ENCODE peak calls at places on chromosomes 5 and 9, in eight cellular contexts. K is mammary epithelial cell; B is suprapubic skin; V is hepatocyte; O is CD8-positive, alpha-beta memory T cell; P is neuronal stem cell; D is heart right ventricle; A is colonic mucosa. I is an unnamed sample.

GRCh38 chr5:179288101-179288808 is 57.0 kb downstream of the ADAMTS2 start:
- DNase-seq in V (no peak), B (peak), P (no peak), O (no peak), A (no peak), D (no peak), K (no peak), I (no peak)

GRCh38 chr5:91245871-91246270 is 137.2 kb downstream of the ARRDC3 start:
- DNase-seq in V (no peak), A (no peak), P (no peak), O (no peak), K (no peak), D (no peak), B (no peak), I (no peak)

GRCh38 chr5:79878721-79879336 is 112.2 kb downstream of the MTX3 start:
- DNase-seq in P (no peak), D (no peak), K (peak), V (no peak), B (no peak), A (no peak), O (no peak), I (no peak)

GRCh38 chr9:2469681-2470141 is 151.9 kb upstream of the VLDLR start:
- DNase-seq in D (peak), A (peak), V (no peak), O (no peak), B (no peak), P (no peak), K (peak), I (no peak)

GRCh38 chr9:133273819-133274218 is 1.2 kb downstream of the ABO start:
- DNase-seq in P (no peak), K (no peak), A (peak), B (no peak), V (no peak), O (no peak), D (no peak), I (no peak)

GRCh38 chr9:119758990-119759389 is 389.8 kb upstream of the BRINP1 start:
- DNase-seq in A (no peak), K (no peak), O (no peak), D (no peak), P (no peak), V (no peak), B (no peak), I (no peak)

GRCh38 chr9:129983891-129984290 is 59.1 kb downstream of the FNBP1 start:
- DNase-seq in V (no peak), A (no peak), K (no peak), O (no peak), D (no peak), B (no peak), P (no peak), I (no peak)

GRCh38 chr5:88682797-88683496 is 200.0 kb downstream of the MEF2C start:
- DNase-seq in B (no peak), P (no peak), K (no peak), V (no peak), D (no peak), A (no peak), O (no peak), I (no peak)

GRCh38 chr9:21974542-21975409 is 19.4 kb downstream of the CDKN2A start:
- DNase-seq in D (no peak), B (no peak), O (no peak), P (peak), A (no peak), V (peak), K (no peak), I (no peak)

GRCh38 chr5:54215233-54215736 is 95.1 kb downstream of the ARL15 start:
- DNase-seq in D (no peak), K (no peak), B (no peak), V (no peak), A (no peak), P (peak), O (no peak), I (no peak)

GRCh38 chr5:64973226-64973625 is 204.5 kb downstream of the CWC27 start:
- DNase-seq in K (no peak), P (no peak), O (no peak), V (no peak), B (no peak), D (no peak), A (no peak), I (no peak)

DNA sequence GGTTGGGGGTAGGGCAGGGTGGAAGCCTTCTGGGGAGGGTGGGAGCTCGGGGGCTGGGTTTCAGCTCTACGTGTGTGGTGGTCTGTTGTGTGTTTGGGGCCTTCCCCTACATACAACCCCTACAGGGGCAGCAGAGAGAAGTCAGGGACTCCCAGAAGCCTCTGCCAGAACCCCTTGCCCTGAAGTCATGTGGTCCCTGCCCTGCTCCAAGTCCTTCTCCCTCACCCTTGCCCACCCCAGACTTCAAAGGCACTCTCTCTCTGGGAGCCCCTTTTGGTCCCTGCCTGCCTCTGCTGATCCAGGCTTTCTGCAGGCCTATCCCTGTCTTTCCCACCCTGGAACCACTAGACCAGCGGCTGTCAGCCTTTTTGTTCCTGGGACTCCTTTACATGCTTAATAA is 61.1 kb upstream of the PSD2 start:
- DNase-seq in O (no peak), P (no peak), D (no peak), B (no peak), A (no peak), V (no peak), K (no peak), I (no peak)
- H3K27ac ChIP-seq in O (no peak), P (no peak), D (no peak), B (no peak), A (no peak), V (no peak), K (no peak), I (no peak)

DNA sequence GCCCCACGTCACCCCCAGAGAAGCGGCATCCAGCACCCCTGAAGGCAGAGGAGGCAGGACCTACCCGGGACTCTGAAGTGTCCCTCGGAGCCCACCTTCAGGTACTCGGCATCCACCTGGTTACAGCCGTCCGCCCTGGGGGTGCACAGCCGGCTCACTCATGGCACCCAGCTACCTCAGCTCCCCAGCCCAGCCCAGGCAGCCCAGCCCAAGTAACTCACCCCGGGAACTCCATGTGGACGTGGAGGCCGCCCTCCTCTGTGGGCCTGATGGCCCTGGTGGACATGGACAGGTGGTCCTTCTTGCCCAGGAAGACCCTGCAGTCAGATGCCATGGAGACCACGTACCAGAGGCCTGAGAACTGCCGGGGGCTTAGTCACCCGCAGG is 676 bp downstream of the LCN15 start:
- DNase-seq in A (no peak), O (no peak), K (no peak), B (no peak), D (no peak), V (no peak), P (no peak), I (no peak)
- H3K27ac ChIP-seq in A (no peak), O (no peak), K (no peak), B (no peak), D (no peak), V (no peak), P (no peak), I (no peak)

DNA sequence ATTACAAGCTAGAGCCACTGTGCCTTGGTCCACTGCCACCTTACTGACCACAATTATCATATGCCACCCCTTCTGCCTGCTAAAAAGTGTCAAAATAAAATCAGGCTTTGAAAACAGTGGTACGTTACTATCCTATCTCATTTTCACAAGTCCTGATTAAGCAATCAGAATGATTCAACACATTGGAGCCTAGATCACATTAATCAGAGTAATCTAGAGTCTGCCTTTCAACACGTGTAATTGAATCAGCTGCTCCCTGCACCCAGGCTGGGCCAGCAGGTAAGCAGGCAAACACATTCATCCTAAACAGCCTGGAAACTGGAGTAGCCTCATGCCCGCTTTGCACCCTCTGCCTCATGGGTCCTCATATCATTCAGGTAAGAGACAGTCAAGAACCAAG is 186.2 kb downstream of the DCP2 start:
- DNase-seq in V (no peak), O (no peak), B (no peak), K (peak), P (no peak), A (no peak), D (no peak), I (no peak)
- H3K27ac ChIP-seq in V (peak), O (no peak), B (peak), K (peak), P (no peak), A (no peak), D (no peak), I (no peak)

GRCh38 chr5:141841376-141841775 is 36.8 kb downstream of the PCDH1 start:
- DNase-seq in A (peak), K (no peak), V (no peak), D (no peak), P (no peak), B (no peak), O (no peak), I (no peak)
- H3K27ac ChIP-seq in A (peak), K (no peak), V (no peak), D (peak), P (no peak), B (peak), O (no peak), I (no peak)

DNA sequence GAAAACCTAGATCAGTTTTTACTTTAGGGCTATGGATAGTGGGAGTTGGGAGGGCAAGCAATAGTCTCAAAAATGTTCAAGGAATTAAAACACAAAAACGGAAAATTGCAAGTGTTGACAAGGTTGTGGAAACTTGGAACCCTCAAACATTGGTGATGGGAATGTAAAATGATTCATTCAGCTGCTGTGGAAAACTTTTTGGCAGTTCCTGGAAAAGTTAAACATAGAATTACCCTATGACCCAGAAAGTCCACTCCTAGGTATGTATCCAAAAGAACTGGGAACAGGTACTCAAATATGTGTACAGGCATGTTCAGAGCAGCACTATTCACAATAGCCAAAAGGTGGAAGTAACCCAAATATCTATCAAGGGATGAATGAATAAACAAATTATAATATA is 1.2 kb upstream of the MSANTD3 start:
- DNase-seq in V (no peak), P (no peak), K (peak), O (no peak), A (no peak), B (no peak), D (no peak), I (no peak)
- H3K27ac ChIP-seq in V (peak), P (no peak), K (peak), O (no peak), A (peak), B (peak), D (peak), I (no peak)

DNA sequence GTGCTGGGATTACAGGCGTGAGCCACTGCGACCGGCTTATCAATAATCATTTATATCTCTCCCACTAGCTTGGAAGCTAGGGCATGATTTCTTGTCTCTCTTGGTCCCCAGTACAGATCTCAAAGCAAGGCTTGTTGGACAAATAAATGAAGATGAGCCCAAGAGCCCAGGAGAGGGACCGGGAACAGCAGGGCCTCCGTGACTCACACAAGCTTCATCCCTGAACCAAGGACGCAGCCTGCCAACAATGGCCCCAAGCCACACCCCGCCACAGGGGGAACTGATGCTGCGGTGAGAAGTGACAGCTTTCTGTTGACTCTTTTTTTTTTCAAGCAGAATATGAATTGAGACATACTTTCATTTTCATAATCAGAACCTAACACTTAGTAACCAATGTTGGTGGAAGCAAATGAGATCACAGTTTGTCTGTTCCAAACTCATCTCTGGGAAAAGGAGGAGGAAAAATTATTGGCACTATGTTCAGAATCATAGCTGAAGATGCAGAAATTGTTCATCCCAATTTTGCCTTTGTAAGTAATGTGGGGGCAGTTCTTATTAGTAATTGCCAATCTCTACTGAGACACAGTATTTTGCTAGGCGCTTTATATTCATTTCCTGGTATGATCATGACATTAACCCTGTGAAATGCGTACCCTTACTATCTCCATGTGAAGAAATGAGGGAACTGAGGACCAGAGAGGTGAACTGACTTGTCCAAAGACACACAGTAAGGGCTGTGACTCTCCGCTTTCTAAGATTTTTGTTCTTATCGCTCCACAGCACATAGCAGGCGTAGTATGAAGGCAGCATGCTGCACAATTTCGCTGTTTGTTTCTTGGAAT is 6.6 kb upstream of the DUSP1 start:
- DNase-seq in V (peak), K (peak), P (no peak), D (peak), O (peak), A (peak), B (peak), I (peak)
- H3K27ac ChIP-seq in V (peak), K (peak), P (no peak), D (peak), O (peak), A (peak), B (peak), I (peak)

DNA sequence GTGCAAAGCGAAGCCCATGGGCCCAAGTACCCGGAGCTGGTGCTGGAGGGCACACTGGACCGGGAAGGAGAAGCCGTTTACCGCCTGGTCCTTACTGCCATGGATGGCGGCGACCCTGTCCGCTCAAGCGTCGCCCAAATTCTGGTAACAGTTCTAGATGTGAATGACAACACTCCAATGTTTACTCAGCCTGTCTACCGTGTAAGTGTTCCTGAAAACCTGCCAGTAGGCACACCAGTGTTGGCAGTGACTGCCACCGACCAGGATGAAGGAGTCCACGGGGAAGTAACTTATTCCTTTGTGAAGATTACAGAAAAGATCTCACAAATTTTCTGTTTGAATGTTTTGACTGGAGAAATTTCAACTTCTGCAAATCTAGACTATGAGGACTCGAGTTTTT is 936 bp downstream of the PCDHGA6 start:
- DNase-seq in V (no peak), A (no peak), P (no peak), B (no peak), D (no peak), K (no peak), O (no peak), I (no peak)
- H3K27ac ChIP-seq in V (no peak), A (no peak), P (no peak), B (no peak), D (no peak), K (no peak), O (no peak), I (no peak)

DNA sequence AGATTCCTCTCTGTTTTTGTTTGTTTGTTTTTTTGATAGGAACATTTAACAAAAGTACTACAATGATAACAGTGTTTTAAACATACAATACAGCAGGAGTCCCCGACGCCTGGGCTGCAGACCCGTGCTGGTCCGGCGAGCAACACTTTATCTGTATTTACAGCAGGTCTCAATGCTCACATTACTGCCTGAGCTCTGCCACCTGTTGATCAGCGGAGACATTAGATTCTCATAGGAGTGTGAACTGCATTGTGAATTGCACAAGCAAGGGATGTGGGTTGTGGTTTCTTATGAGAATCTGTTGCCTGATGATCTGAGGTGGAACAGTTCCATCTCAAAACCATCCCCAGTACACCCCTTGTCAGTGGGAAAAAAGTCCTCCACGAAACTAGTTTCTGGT is 1068.5 kb upstream of the CDH10 start:
- DNase-seq in B (no peak), O (no peak), P (no peak), K (no peak), D (no peak), A (no peak), V (peak), I (no peak)
- H3K27ac ChIP-seq in B (no peak), O (no peak), P (no peak), K (no peak), D (no peak), A (no peak), V (no peak), I (no peak)

GRCh38 chr5:172688735-172689572 is 47.9 kb downstream of the NEURL1B start:
- DNase-seq in P (no peak), K (peak), O (no peak), V (peak), A (peak), D (no peak), B (no peak), I (peak)
- H3K27ac ChIP-seq in P (no peak), K (no peak), O (no peak), V (peak), A (peak), D (peak), B (peak), I (peak)